ENCODE peak calls at places on chromosomes 3 and 15, in six cellular contexts. I is PC-9, D is GM23338, G is PC-3, R is neural progenitor cell, Y is MM.1S. N is an unnamed sample.

GRCh38 chr15:90471769-90472168 is 58.0 kb upstream of the CRTC3 start:
- DNase-seq in R (no peak), Y (no peak), I (no peak), G (no peak), D (no peak), N (no peak)

GRCh38 chr15:81754078-81754477 is 291.7 kb downstream of the MEX3B start:
- DNase-seq in R (no peak), I (no peak), G (no peak), D (no peak), Y (no peak), N (no peak)

GRCh38 chr3:58688563-58688962 is 22.0 kb upstream of the FAM3D start:
- DNase-seq in Y (no peak), I (no peak), R (no peak), G (no peak), D (no peak), N (no peak)

GRCh38 chr15:75673426-75674247 is 25.9 kb downstream of the SNX33 start:
- DNase-seq in I (peak; percentile 61), R (no peak), Y (no peak), G (no peak), D (no peak), N (peak; percentile 90)

GRCh38 chr3:15284121-15284889 is 48.1 kb downstream of the SH3BP5 start:
- DNase-seq in G (peak; percentile 53), Y (no peak), D (no peak), I (peak; percentile 14), R (no peak), N (peak; percentile 61)

GRCh38 chr15:80789296-80789695 is 10.1 kb downstream of the CEMIP start:
- DNase-seq in Y (no peak), D (no peak), R (no peak), I (no peak), G (no peak), N (peak; percentile 75)

GRCh38 chr3:126468028-126468891 is 7.4 kb downstream of the ZXDC start:
- DNase-seq in D (no peak), Y (no peak), I (no peak), G (no peak), R (no peak), N (peak; percentile 46)

GRCh38 chr15:50907866-50908208 is 646 bp upstream of the AP4E1 start:
- DNase-seq in R (peak; percentile 71), Y (peak; percentile 56), I (peak; percentile 16), D (peak; percentile 68), G (peak; percentile 15), N (peak; percentile 74)

GRCh38 chr3:102129774-102130608 is 280.7 kb downstream of the NFKBIZ start:
- DNase-seq in G (peak; percentile 84), I (no peak), Y (no peak), D (no peak), R (no peak), N (peak; percentile 78)

GRCh38 chr3:114033721-114034120 is 22.6 kb downstream of the CCDC191 start:
- DNase-seq in I (no peak), Y (no peak), R (peak; percentile 59), G (no peak), D (no peak), N (no peak)

GRCh38 chr3:116445291-116445841 is at the start of gene LSAMP:
- DNase-seq in R (peak; percentile 94), D (peak; percentile 80), I (no peak), Y (no peak), G (no peak), N (peak; percentile 62)

GRCh38 chr15:70217246-70218160 is 119.8 kb upstream of the TLE3 start:
- DNase-seq in G (no peak), I (no peak), Y (no peak), D (no peak), R (no peak), N (no peak)

GRCh38 chr3:87006844-87007439 is 16.0 kb upstream of the VGLL3 start:
- DNase-seq in G (peak; percentile 51), R (no peak), Y (no peak), D (peak; percentile 37), I (no peak), N (peak; percentile 66)

GRCh38 chr15:63506537-63507035 is 2.2 kb downstream of the USP3 start:
- DNase-seq in I (no peak), G (peak; percentile 69), R (no peak), D (no peak), Y (no peak), N (peak; percentile 54)

GRCh38 chr3:57864853-57865252 is 108.7 kb downstream of the SLMAP start:
- DNase-seq in R (no peak), D (peak; percentile 36), Y (no peak), G (peak; percentile 41), I (no peak), N (peak; percentile 65)

GRCh38 chr3:152961323-152961722 is 126.4 kb downstream of the P2RY1 start:
- DNase-seq in R (peak; percentile 40), Y (peak; percentile 40), D (peak; percentile 57), G (peak; percentile 78), I (no peak), N (peak; percentile 46)

GRCh38 chr3:186932281-186933181 is 2.2 kb downstream of the ST6GAL1 start:
- DNase-seq in Y (no peak), R (peak; percentile 39), D (no peak), G (no peak), I (no peak), N (no peak)

GRCh38 chr3:186933801-186934200 is 3.5 kb downstream of the ST6GAL1 start:
- DNase-seq in G (no peak), D (no peak), R (no peak), Y (no peak), I (no peak), N (no peak)

GRCh38 chr3:186937017-186937875 is 6.9 kb downstream of the ST6GAL1 start:
- DNase-seq in D (no peak), Y (no peak), G (no peak), R (no peak), I (no peak), N (no peak)

GRCh38 chr3:186931487-186932280 is 1.4 kb downstream of the ST6GAL1 start:
- DNase-seq in I (peak; percentile 62), D (peak; percentile 67), Y (peak; percentile 66), G (peak; percentile 42), R (peak; percentile 44), N (peak; percentile 44)

GRCh38 chr3:186935133-186935532 is 4.8 kb downstream of the ST6GAL1 start:
- DNase-seq in D (no peak), Y (no peak), G (no peak), I (no peak), R (no peak), N (no peak)
- H3K79me2 ChIP-seq in D (peaks cover 88% of the 10 kb centered on the region), Y (peaks cover 82% of the 10 kb centered on the region), G (no peaks in the 10 kb centered on the region), I (no peaks in the 10 kb centered on the region), R (peaks cover 85% of the 10 kb centered on the region), N (no peaks in the 10 kb centered on the region)

GRCh38 chr15:55743615-55743978 is 645 bp upstream of the PRTG start:
- DNase-seq in R (no peak), I (no peak), D (no peak), G (no peak), Y (no peak), N (no peak)
- TF ChIP-seq EZH2 in R (no peak), I (no peak), D (peak; percentile 87), G (no peak), Y (no peak), N (peak; percentile 37)

DNA sequence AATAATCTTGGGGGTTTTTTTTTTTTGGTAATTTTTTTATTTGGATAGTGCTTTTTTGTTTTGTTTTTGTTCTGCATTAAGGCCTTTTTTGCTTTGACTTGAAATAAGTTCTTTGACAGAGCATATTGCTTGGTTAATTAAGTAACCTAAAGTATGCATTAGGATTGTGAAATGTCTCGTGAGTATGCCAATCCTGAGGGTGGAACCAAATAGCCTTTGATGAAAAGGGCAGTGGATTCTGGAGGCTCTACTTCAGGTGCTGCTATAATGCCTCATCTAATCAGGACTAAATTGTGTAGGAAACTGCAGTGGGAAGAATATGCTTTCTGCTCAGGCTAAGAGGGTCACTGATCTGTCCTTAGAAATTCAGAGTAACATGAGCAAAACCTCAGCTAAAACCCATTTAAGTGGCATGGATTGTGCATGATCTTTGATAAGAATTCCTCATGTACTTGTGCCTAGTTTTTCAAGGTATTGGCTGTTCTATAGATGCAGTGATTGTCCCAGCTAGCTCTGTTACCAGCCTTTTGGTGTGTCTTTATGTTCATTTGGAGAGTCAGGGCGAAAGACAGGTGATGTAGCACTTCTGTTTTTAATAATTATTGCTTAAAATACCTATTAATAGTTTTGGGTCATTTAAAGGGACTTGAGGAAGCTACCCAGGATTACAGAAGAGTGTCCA is 15.4 kb downstream of the CDV3 start:
- DNase-seq in G (no peak), Y (no peak), R (no peak), D (no peak), I (no peak), N (peak; percentile 45)
- H3F3A ChIP-seq in G (peaks cover 6% of the 10 kb centered on the region), Y (peaks cover 87% of the 10 kb centered on the region), R (peaks cover 46% of the 10 kb centered on the region), D (no peaks in the 10 kb centered on the region), I (peaks cover 81% of the 10 kb centered on the region), N (peaks cover 98% of the 10 kb centered on the region)

GRCh38 chr3:185337231-185337816 is 25.6 kb upstream of the MAP3K13 start:
- DNase-seq in D (no peak), I (peak; percentile 37), G (peak; percentile 92), R (no peak), Y (no peak), N (no peak)

GRCh38 chr3:185335799-185336198 is 27.1 kb upstream of the MAP3K13 start:
- DNase-seq in R (no peak), D (no peak), I (peak; percentile 62), G (peak; percentile 98), Y (no peak), N (peak; percentile 61)

GRCh38 chr3:185341616-185342457 is 21.1 kb upstream of the MAP3K13 start:
- DNase-seq in D (no peak), G (peak; percentile 77), R (no peak), I (peak; percentile 43), Y (peak; percentile 49), N (no peak)

GRCh38 chr3:185342458-185343169 is 20.3 kb upstream of the MAP3K13 start:
- DNase-seq in I (peak; percentile 67), Y (peak; percentile 64), R (no peak), G (peak; percentile 76), D (no peak), N (no peak)

DNA sequence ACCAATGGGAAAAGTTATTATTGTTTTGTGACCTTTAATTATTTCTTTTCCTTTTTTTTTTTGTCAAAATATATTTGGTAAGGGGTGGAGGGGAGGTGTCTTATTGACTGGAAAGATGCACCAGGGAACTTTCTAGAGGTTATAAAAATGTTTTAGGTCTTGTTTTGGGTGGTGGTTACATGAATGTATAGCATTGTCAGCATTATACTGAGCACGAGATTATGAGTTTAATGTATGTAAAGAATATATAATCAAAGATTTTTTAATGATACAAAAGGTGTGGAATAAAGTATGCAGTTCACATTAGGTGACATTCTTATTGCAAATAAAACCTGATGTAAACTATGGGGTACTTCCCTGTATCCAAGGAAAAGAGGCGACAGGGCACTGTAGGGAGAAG is 23.0 kb upstream of the MAP3K13 start:
- DNase-seq in I (no peak), G (no peak), R (no peak), Y (no peak), D (no peak), N (no peak)
- H3K79me2 ChIP-seq in I (no peaks in the 10 kb centered on the region), G (no peaks in the 10 kb centered on the region), R (no peaks in the 10 kb centered on the region), Y (no peaks in the 10 kb centered on the region), D (no peaks in the 10 kb centered on the region), N (no peaks in the 10 kb centered on the region)

GRCh38 chr15:62108411-62108810 is 41.6 kb downstream of the C2CD4A start:
- DNase-seq in I (no peak), D (no peak), G (no peak), Y (no peak), R (no peak), N (no peak)
- TF ChIP-seq EZH2 in I (no peak), D (no peak), G (no peak), Y (no peak), R (no peak), N (no peak)

GRCh38 chr3:98776114-98776513 is 13.0 kb downstream of the ST3GAL6 start:
- DNase-seq in Y (no peak), D (no peak), R (no peak), I (no peak), G (no peak), N (no peak)
- H3F3A ChIP-seq in Y (peaks cover 61% of the 10 kb centered on the region), D (no peaks in the 10 kb centered on the region), R (no peaks in the 10 kb centered on the region), I (no peaks in the 10 kb centered on the region), G (no peaks in the 10 kb centered on the region), N (peaks cover 35% of the 10 kb centered on the region)

GRCh38 chr3:19967812-19968211 is 20.9 kb downstream of the RAB5A start:
- DNase-seq in G (no peak), R (no peak), I (no peak), D (no peak), Y (no peak), N (no peak)
- H3K79me2 ChIP-seq in G (peaks cover 88% of the 10 kb centered on the region), R (peaks cover 100% of the 10 kb centered on the region), I (peaks cover 87% of the 10 kb centered on the region), D (peaks cover 100% of the 10 kb centered on the region), Y (peaks cover 85% of the 10 kb centered on the region), N (peaks cover 100% of the 10 kb centered on the region)